ENCODE peak calls at places on chromosome 9, in six cellular contexts. C is left ventricle myocardium inferior, S is lung, W is choroid plexus epithelial cell, N is IMR-90, D is A549. O is an unnamed sample.

GRCh38 chr9:93270976-93271375 is 87.0 kb downstream of the WNK2 start:
- DNase-seq in C (no peak), S (no peak), W (no peak), N (no peak), D (no peak), O (no peak)

GRCh38 chr9:136302527-136302926 is 1.4 kb downstream of the CCDC187 start:
- DNase-seq in C (no peak), S (no peak), W (no peak), N (no peak), D (no peak), O (no peak)

GRCh38 chr9:38700695-38701094 is 19.2 kb downstream of the FAM240B start:
- DNase-seq in C (no peak), S (no peak), W (peak), N (peak), D (no peak), O (no peak)

GRCh38 chr9:72400866-72401265 is 35.9 kb upstream of the ZFAND5 start:
- DNase-seq in C (no peak), S (no peak), W (no peak), N (no peak), D (no peak), O (no peak)

GRCh38 chr9:86434039-86434726 is 80.0 kb upstream of the TUT7 start:
- DNase-seq in C (no peak), S (no peak), W (peak), N (peak), D (peak), O (peak)

GRCh38 chr9:126689027-126689825 is 75.5 kb downstream of the LMX1B start:
- DNase-seq in C (no peak), S (no peak), W (no peak), N (no peak), D (no peak), O (no peak)

GRCh38 chr9:134002796-134003195 is 10.7 kb upstream of the VAV2 start:
- DNase-seq in C (no peak), S (no peak), W (no peak), N (no peak), D (no peak), O (no peak)

GRCh38 chr9:135040892-135041291 is 46.6 kb upstream of the OLFM1 start:
- DNase-seq in C (no peak), S (no peak), W (no peak), N (no peak), D (no peak), O (no peak)

GRCh38 chr9:131739192-131739961 is 499 bp downstream of the RAPGEF1 start:
- DNase-seq in C (peak), S (no peak), W (no peak), N (no peak), D (no peak), O (peak)

GRCh38 chr9:35522725-35523124 is 32.8 kb downstream of the RUSC2 start:
- DNase-seq in C (no peak), S (no peak), W (no peak), N (no peak), D (no peak), O (no peak)

GRCh38 chr9:90007516-90008430 is 403.0 kb downstream of the GADD45G start:
- DNase-seq in C (no peak), S (no peak), W (peak), N (peak), D (no peak), O (peak)

GRCh38 chr9:101130089-101130488 is 101.6 kb downstream of the PLPPR1 start:
- DNase-seq in C (no peak), S (no peak), W (no peak), N (no peak), D (no peak), O (no peak)

GRCh38 chr9:96219615-96220257 is 82.2 kb downstream of the HSD17B3 start:
- DNase-seq in C (peak), S (no peak), W (peak), N (no peak), D (peak), O (peak)

GRCh38 chr9:136170291-136170901 is 34.5 kb downstream of the LHX3 start:
- DNase-seq in C (no peak), S (no peak), W (peak), N (no peak), D (peak), O (peak)

GRCh38 chr9:110257097-110257955 is 1.0 kb upstream of the TXN start:
- DNase-seq in C (peak), S (no peak), W (peak), N (peak), D (no peak), O (peak)

GRCh38 chr9:81534138-81534865 is 155.0 kb downstream of the TLE1 start:
- DNase-seq in C (no peak), S (no peak), W (no peak), N (peak), D (no peak), O (no peak)

GRCh38 chr9:130912932-130913598 is 16.5 kb upstream of the QRFP start:
- DNase-seq in C (no peak), S (no peak), W (peak), N (peak), D (no peak), O (peak)

GRCh38 chr9:105912868-105913516 is 218.7 kb downstream of the TMEM38B start:
- DNase-seq in C (no peak), S (no peak), W (no peak), N (no peak), D (peak), O (no peak)

GRCh38 chr9:124198948-124199347 is 58.8 kb upstream of the NEK6 start:
- DNase-seq in C (no peak), S (no peak), W (no peak), N (no peak), D (no peak), O (no peak)

GRCh38 chr9:108083160-108083559 is 593.6 kb upstream of the KLF4 start:
- DNase-seq in C (no peak), S (no peak), W (no peak), N (no peak), D (no peak), O (no peak)

GRCh38 chr9:5388026-5388806 is 48.5 kb upstream of the RLN1 start:
- DNase-seq in C (no peak), S (no peak), W (peak), N (peak), D (no peak), O (peak)

GRCh38 chr9:107548298-107549142 is 59.0 kb upstream of the KLF4 start:
- DNase-seq in C (no peak), S (peak), W (peak), N (peak), D (peak), O (peak)

DNA sequence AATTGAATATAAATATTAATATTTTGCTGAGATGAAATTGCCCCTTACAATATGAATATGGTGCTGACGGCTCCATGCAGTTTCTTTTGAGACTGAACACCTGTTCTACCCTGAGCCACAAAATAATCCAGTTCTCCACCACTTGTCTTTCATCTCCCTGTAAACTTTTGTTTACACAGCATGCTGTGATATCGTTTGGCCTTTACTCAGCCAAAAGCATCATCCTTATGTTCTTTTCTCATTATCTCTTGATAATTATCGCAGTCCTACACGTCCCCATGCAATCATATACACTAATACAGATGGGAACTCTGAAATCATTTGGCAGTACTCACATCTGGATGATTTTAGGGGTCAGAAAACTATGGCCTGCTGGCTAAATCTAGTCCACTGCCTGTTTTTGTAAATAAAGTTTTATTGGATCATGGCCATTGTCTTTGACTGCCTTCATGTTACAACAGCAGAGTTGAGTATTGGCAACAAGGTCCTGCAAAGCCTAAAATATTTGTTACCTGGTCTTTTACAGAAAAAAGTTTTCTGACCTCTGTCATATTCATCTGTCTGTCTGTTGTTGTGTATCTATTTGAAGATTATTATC is 53.3 kb downstream of the AOPEP start:
- DNase-seq in C (no peak), S (no peak), W (no peak), N (no peak), D (no peak), O (peak)
- H3K4me3 ChIP-seq in C (no peak), S (no peak), W (no peak), N (no peak), D (no peak), O (no peak)

GRCh38 chr9:97889941-97890557 is 32.3 kb downstream of the TRMO start:
- DNase-seq in C (no peak), S (no peak), W (peak), N (no peak), D (peak), O (peak)
- TF ChIP-seq CTCF in C (peak), S (peak), W (peak), N (peak), D (peak), O (peak)

GRCh38 chr9:91644433-91644832 is 220.8 kb upstream of the NFIL3 start:
- DNase-seq in C (no peak), S (no peak), W (no peak), N (no peak), D (no peak), O (no peak)
- H3K4me3 ChIP-seq in C (no peak), S (no peak), W (no peak), N (no peak), D (no peak), O (no peak)

GRCh38 chr9:115195889-115196288 is 77.9 kb upstream of the TNC start:
- DNase-seq in C (no peak), S (no peak), W (no peak), N (no peak), D (no peak), O (peak)
- TF ChIP-seq CTCF in C (no peak), S (no peak), W (no peak), N (no peak), D (no peak), O (no peak)

DNA sequence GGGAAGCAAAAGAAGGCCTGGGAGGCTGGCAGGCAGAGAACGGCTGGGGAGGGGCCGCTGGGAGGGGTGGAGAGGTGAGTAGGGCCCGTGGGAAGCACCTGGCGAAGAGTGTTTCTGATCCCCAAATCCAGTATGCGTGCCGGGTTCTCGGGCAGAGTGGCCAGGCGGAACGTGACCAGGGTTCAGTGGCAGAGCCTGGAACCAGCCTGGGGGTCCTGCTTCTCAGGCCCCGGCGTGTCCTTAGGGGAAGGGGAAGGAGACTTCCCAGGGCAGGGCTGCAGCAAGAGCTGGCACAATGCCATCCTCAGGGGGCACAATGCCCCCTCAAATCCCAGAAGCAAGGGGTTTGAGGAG is 25.5 kb upstream of the IER5L start:
- DNase-seq in C (no peak), S (no peak), W (no peak), N (no peak), D (no peak), O (no peak)
- H3K4me3 ChIP-seq in C (peak), S (no peak), W (peak), N (no peak), D (peak), O (peak)

DNA sequence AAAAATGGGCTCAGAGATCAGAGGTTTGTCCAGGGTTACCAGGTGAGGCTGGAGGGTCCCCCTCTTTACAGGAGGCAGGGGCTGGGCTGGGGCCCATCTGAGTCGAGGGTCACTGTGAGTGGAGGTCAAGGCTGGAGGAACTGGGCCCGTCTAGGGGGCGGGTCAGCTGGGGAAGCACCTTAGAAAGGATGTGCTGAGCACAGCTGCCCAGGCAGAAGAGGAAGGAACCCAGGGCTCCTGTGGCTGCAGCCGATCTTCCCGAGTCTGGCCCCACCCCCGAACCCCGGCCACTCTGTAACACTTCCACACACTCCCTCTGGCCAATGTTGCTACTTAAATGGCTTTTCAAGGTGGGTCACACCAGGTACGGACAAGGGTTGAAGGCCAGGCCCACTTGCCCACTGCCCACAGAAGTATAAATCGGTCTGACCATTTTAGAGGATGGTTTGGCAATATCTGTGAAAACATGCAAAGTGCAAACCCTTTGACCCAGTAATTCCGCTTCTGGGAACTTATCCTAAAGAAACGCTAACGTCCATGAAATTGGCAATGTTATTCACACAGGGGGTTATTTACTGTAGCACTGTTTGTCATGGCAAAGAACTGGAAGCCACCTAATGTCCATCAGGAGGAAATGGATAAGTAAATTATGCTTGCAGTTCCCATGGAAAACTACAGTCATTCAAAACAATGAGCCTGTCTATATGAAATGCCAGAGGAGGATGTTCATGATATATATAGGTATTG is 30.5 kb upstream of the EEIG1 start:
- DNase-seq in C (peak), S (no peak), W (peak), N (no peak), D (no peak), O (no peak)
- TF ChIP-seq CTCF in C (no peak), S (no peak), W (no peak), N (no peak), D (no peak), O (no peak)

GRCh38 chr9:121303456-121304451 is 35.8 kb downstream of the GSN start:
- DNase-seq in C (no peak), S (no peak), W (no peak), N (no peak), D (no peak), O (no peak)
- H3K4me3 ChIP-seq in C (peak), S (no peak), W (no peak), N (no peak), D (no peak), O (no peak)

GRCh38 chr9:2808105-2808504 is 35.8 kb downstream of the PUM3 start:
- DNase-seq in C (no peak), S (no peak), W (no peak), N (no peak), D (no peak), O (no peak)
- TF ChIP-seq CTCF in C (no peak), S (no peak), W (no peak), N (no peak), D (no peak), O (no peak)

DNA sequence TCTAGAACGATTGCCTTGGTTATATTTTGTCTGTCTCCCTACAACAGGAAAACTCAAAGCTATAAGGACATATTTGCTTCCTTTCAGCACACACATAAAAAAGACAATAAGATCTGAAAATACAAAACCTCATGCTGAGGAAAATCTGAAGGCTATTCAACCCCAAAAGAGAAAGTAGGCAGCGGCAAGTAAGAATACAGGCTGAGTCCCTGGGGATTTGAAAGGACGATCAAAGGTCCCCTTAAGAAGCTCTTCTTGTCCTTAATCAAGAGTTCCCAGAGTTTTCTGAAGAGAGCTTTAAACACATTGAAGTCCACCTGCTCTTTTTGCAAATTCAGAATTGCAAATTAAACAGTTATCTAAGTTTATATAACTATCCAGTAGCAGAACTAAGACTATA is 53.3 kb downstream of the OR2K2 start:
- DNase-seq in C (no peak), S (no peak), W (no peak), N (no peak), D (no peak), O (no peak)
- H3K4me3 ChIP-seq in C (no peak), S (no peak), W (no peak), N (no peak), D (no peak), O (no peak)

O was measured in fibroblast of villous mesenchyme.